ENCODE peak calls at places on chromosomes 3 and 15, in five cellular contexts. S is fibroblast of lung; X is tibial artery; A is left ventricle myocardium inferior; F is CD8-positive, alpha-beta T cell. G is an unnamed sample.

GRCh38 chr3:56610669-56611335 is 53.8 kb downstream of the CCDC66 start:
- DNase-seq in S (no peak), X (no peak), A (no peak), F (no peak), G (no peak)

GRCh38 chr15:72197460-72198409 is at the start of gene GRAMD2A:
- DNase-seq in S (peak), X (no peak), A (peak), F (no peak), G (peak)

GRCh38 chr15:87943629-87944028 is 312.9 kb downstream of the NTRK3 start:
- DNase-seq in S (no peak), X (no peak), A (no peak), F (no peak), G (no peak)

GRCh38 chr3:181330821-181331563 is 341.5 kb upstream of the DNAJC19 start:
- DNase-seq in S (no peak), X (no peak), A (no peak), F (no peak), G (no peak)

GRCh38 chr3:195154111-195154791 is 116.7 kb downstream of the XXYLT1 start:
- DNase-seq in S (peak), X (no peak), A (no peak), F (no peak), G (peak)

GRCh38 chr15:48063411-48063985 is 57.3 kb upstream of the SLC24A5 start:
- DNase-seq in S (no peak), X (no peak), A (no peak), F (no peak), G (no peak)

GRCh38 chr3:134708671-134709070 is 57.8 kb upstream of the KY start:
- DNase-seq in S (no peak), X (no peak), A (no peak), F (no peak), G (no peak)

GRCh38 chr3:195238626-195239118 is 32.3 kb downstream of the XXYLT1 start:
- DNase-seq in S (peak), X (no peak), A (peak), F (no peak), G (peak)

GRCh38 chr15:64152507-64153387 is 1.2 kb downstream of the SNX22 start:
- DNase-seq in S (no peak), X (no peak), A (no peak), F (no peak), G (no peak)

GRCh38 chr3:108414007-108414406 is 96.4 kb downstream of the MYH15 start:
- DNase-seq in S (no peak), X (no peak), A (no peak), F (no peak), G (no peak)

GRCh38 chr3:68007621-68008226 is 353.3 kb upstream of the SUCLG2 start:
- DNase-seq in S (no peak), X (no peak), A (no peak), F (peak), G (no peak)

GRCh38 chr3:31423522-31423921 is 109.2 kb upstream of the STT3B start:
- DNase-seq in S (peak), X (no peak), A (no peak), F (no peak), G (peak)

GRCh38 chr3:126111126-126111551 is 27.2 kb upstream of the SLC41A3 start:
- DNase-seq in S (no peak), X (peak), A (no peak), F (no peak), G (no peak)

GRCh38 chr15:79339588-79340314 is 28.8 kb downstream of the TMED3 start:
- DNase-seq in S (peak), X (no peak), A (no peak), F (no peak), G (peak)

GRCh38 chr3:120797857-120798256 is 55.3 kb downstream of the GTF2E1 start:
- DNase-seq in S (no peak), X (no peak), A (no peak), F (no peak), G (no peak)

GRCh38 chr3:167602041-167602440 is 51.7 kb downstream of the WDR49 start:
- DNase-seq in S (no peak), X (no peak), A (no peak), F (no peak), G (no peak)

GRCh38 chr3:24432989-24433388 is 61.7 kb downstream of the THRB start:
- DNase-seq in S (no peak), X (no peak), A (no peak), F (no peak), G (no peak)

GRCh38 chr15:41778503-41778902 is 4.2 kb downstream of the MAPKBP1 start:
- DNase-seq in S (no peak), X (no peak), A (no peak), F (no peak), G (no peak)

GRCh38 chr15:52559583-52559982 is 9.2 kb downstream of the ARPP19 start:
- DNase-seq in S (peak), X (no peak), A (no peak), F (no peak), G (peak)

GRCh38 chr3:66615643-66616301 is 115.0 kb upstream of the LRIG1 start:
- DNase-seq in S (peak), X (no peak), A (no peak), F (no peak), G (peak)

GRCh38 chr3:32384938-32385337 is 6.7 kb upstream of the CMTM7 start:
- DNase-seq in S (no peak), X (no peak), A (no peak), F (no peak), G (peak)

GRCh38 chr3:65963787-65964707 is 74.7 kb downstream of the MAGI1 start:
- DNase-seq in S (peak), X (no peak), A (no peak), F (no peak), G (peak)

GRCh38 chr3:43893721-43894120 is 203.0 kb downstream of the ABHD5 start:
- DNase-seq in S (peak), X (no peak), A (no peak), F (no peak), G (no peak)

GRCh38 chr15:67196672-67197363 is 57.6 kb downstream of the AAGAB start:
- DNase-seq in S (peak), X (no peak), A (no peak), F (no peak), G (peak)

GRCh38 chr3:23710555-23710954 is 95.2 kb upstream of the UBE2E1 start:
- DNase-seq in S (peak), X (no peak), A (peak), F (no peak), G (peak)

GRCh38 chr15:78811124-78811824 is at the start of gene ADAMTS7:
- DNase-seq in S (peak), X (peak), A (peak), F (peak), G (peak)

GRCh38 chr3:31009881-31010280 is 115.4 kb upstream of the GADL1 start:
- DNase-seq in S (no peak), X (no peak), A (no peak), F (no peak), G (no peak)

GRCh38 chr15:37880009-37880834 is 54.2 kb upstream of the TMCO5A start:
- DNase-seq in S (peak), X (no peak), A (no peak), F (no peak), G (peak)

GRCh38 chr15:86384191-86384590 is 304.5 kb downstream of the AGBL1 start:
- DNase-seq in S (no peak), X (no peak), A (no peak), F (no peak), G (no peak)

DNA sequence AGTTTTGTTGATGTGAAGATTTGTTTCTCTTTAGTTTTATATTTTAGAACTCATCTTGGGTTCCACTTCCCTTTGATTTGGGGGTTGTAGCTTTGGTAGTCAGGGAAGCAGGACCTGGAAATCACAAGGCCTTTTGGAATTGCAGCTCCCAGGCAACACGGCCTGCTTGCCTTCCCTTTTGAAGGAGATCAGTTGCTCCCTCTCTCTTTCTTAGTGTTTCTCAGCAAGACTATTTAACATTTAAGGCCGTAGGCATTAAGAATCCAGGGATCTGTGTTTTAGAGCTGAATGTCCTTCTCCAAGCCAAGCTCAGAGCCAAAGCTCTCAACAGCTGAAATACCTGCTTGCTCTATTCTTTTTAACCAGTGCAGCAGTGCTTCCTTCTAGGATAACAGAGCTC is 310.3 kb downstream of the PTPRG start:
- DNase-seq in S (no peak), X (no peak), A (no peak), F (no peak), G (no peak)
- H3K4me3 ChIP-seq in S (no peak), X (no peak), A (no peak), F (no peak), G (no peak)

DNA sequence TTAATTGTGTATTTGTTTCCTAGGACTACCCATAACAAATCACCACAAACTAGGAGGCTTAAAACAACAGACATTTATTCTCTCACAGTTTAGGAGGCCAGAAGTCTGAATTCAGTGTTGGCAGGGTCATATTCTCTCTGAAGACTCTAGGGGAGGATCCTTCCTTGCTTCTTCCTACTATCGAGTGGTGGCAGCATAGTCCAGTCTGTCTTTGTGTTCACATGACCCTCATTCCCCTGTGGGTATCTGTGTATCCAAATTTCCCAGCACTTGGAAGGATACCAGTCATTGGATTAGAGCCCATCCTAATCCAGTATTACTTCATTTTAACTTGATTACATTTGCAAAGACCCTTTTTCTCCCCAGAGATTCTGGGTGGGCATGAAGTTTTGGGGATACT is 63.8 kb downstream of the GMPS start:
- DNase-seq in S (peak), X (no peak), A (no peak), F (no peak), G (peak)
- TF ChIP-seq CTCF in S (no peak), X (no peak), A (peak), F (no peak), G (peak)

DNA sequence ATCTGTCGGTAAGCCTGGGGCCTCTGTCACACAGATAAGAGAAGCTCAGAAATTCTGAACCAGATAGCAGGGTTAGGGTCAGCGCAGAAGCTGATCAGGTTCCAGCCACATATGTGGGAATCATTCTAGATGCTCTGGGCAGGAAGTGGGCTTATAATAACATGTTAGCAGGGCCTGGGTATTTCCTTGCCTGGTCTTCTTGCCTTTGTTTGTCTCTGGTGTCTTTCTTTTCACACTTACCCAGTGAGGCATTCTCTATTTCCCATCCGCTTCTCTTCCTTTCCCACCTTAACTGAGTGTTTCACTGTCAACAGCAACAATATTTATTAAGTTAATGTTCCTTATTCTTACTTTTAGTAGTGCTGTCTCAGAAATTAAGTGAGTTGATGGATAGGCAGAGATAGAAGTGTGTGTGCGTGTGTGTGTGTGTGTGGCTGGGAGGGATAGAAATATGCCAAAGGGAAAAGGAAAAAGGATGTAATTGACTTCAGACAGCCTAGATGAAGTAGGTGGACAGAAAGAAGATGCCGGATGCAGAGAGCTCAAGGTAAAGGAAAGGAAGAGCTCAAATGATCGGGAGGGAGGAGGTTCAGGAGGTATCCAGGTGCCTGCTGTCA is 2.0 kb downstream of the PLA1A start:
- DNase-seq in S (no peak), X (no peak), A (no peak), F (no peak), G (no peak)
- H3K4me3 ChIP-seq in S (no peak), X (no peak), A (no peak), F (no peak), G (no peak)

GRCh38 chr3:159882784-159883779 is 105.6 kb upstream of the IL12A start:
- DNase-seq in S (peak), X (no peak), A (no peak), F (no peak), G (peak)
- TF ChIP-seq CTCF in S (no peak), X (no peak), A (no peak), F (no peak), G (peak)